ENCODE peak calls at places on chromosomes 16 and 17, in nine cellular contexts. G is CD4-positive, alpha-beta T cell; L is GM12865; U is HFF-Myc; W is GM23338; T is Peyer's patch; S is OCI-LY7; F is fibroblast of pulmonary artery; V is RWPE1. E is an unnamed sample.

GRCh38 chr16:138049-138417 is 440 bp downstream of the NPRL3 start:
- DNase-seq in U (no peak), V (peak; percentile 27), T (peak; percentile 57), W (peak; percentile 58), F (no peak), L (peak; percentile 45), S (peak; percentile 56), G (peak; percentile 42), E (peak; percentile 38)

GRCh38 chr16:1193143-1193824 is 31.8 kb downstream of the TPSG1 start:
- DNase-seq in L (no peak), S (no peak), U (no peak), W (no peak), F (no peak), T (no peak), G (no peak), V (no peak), E (no peak)

GRCh38 chr17:1953866-1954265 is 71.3 kb downstream of the RTN4RL1 start:
- DNase-seq in G (no peak), T (no peak), F (no peak), U (no peak), S (no peak), L (no peak), W (no peak), V (no peak), E (no peak)

GRCh38 chr17:53950858-53951250 is 128.1 kb downstream of the KIF2B start:
- DNase-seq in F (no peak), W (no peak), T (no peak), U (no peak), V (peak; percentile 4), S (no peak), L (no peak), G (no peak), E (no peak)

GRCh38 chr16:50284131-50284911 is 18.0 kb downstream of the ADCY7 start:
- DNase-seq in S (peak; percentile 59), L (no peak), U (no peak), G (no peak), T (no peak), F (no peak), W (no peak), V (no peak), E (no peak)

GRCh38 chr16:76639685-76640289 is 362.6 kb downstream of the CNTNAP4 start:
- DNase-seq in W (peak; percentile 84), G (no peak), F (peak; percentile 50), S (peak; percentile 12), U (no peak), L (peak; percentile 40), T (no peak), V (peak; percentile 18), E (no peak)

GRCh38 chr17:42248351-42249179 is 27.6 kb downstream of the STAT5B start:
- DNase-seq in U (peak; percentile 38), T (no peak), V (no peak), W (peak; percentile 32), L (peak; percentile 90), S (peak; percentile 86), F (peak; percentile 98), G (peak; percentile 72), E (peak; percentile 75)

GRCh38 chr17:49783051-49783715 is 5.3 kb upstream of the KAT7 start:
- DNase-seq in G (no peak), F (no peak), S (no peak), L (no peak), T (no peak), U (no peak), W (no peak), V (no peak), E (no peak)

GRCh38 chr17:80409626-80410025 is 5.3 kb upstream of the ENDOV start:
- DNase-seq in G (no peak), L (no peak), U (no peak), S (no peak), V (no peak), T (no peak), F (no peak), W (no peak), E (no peak)

DNA sequence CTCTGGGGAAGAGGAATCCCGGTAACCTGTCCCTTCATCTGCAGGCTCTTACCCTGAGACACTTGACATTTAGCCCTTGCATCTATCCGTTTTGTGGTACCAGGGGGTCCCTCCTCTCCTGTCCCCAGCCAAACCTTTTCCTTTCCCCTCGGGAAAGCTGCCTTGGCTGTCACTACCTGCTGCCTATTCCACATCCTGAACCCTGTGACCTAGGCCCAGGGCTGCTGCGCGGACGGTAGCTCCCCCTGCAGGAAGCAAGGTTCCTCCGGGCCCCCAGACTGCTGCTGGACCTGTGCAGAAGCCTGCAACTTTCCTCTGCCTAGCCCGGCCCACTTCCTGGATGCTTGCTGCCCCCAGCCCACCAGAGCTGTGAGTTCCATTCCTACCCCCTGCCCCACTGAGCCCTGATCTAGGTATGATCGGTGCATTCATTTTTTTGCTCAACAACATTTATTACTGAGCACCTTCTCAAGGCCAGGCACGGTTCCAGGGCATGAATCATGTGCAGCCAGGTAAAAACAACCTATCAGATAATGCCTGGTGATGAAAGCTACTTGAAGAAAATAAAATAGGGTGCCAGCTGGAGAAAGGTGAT is 10.5 kb upstream of the ALDOA start:
- DNase-seq in V (peak; percentile 78), W (peak; percentile 88), L (peak; percentile 65), G (peak; percentile 55), U (no peak), S (peak; percentile 63), T (peak; percentile 78), F (no peak), E (peak; percentile 67)
- TF ChIP-seq CTCF in V (peak; percentile 55), W (peak; percentile 68), L (peak; percentile 75), G (peak; percentile 55), U (peak; percentile 77), S (peak; percentile 85), T (no peak), F (peak; percentile 65), E (peak; percentile 78)

GRCh38 chr17:83174859-83175550 is 95.6 kb downstream of the METRNL start:
- DNase-seq in F (no peak), L (peak; percentile 54), V (no peak), U (no peak), T (no peak), W (no peak), G (no peak), S (peak; percentile 35), E (no peak)
- TF ChIP-seq CTCF in F (no peak), L (no peak), V (no peak), U (no peak), T (no peak), W (peak; percentile 13), G (no peak), S (peak; percentile 75), E (no peak)

GRCh38 chr17:8159459-8160223 is 3.1 kb downstream of the VAMP2 start:
- DNase-seq in F (no peak), G (no peak), S (no peak), T (peak; percentile 43), V (no peak), L (no peak), U (no peak), W (no peak), E (no peak)
- TF ChIP-seq CTCF in F (no peak), G (no peak), S (no peak), T (no peak), V (no peak), L (no peak), U (no peak), W (no peak), E (no peak)

DNA sequence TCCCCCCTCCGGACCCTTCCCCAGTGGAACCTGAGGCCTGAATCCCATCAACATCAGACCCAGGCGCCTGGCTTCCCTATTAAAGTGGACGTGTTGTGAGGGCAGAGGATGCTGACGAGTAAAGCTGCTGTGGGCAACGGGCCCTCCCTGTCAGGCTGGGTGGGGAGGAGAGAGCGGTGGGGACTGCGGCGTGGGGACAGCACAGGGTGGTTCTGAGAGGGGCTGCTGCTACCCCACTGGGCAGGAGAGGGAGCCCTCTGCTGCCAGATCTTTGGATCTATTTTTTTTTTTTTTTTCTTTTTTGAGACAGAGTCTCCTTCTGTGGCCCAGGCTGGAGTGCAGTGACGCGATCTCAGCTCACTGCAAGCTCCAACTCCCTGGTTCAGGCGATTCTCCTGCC is 5.9 kb downstream of the CA5A start:
- DNase-seq in F (no peak), G (no peak), V (no peak), T (no peak), L (no peak), S (peak; percentile 41), W (peak; percentile 61), U (no peak), E (no peak)
- TF ChIP-seq CTCF in F (peak; percentile 31), G (no peak), V (no peak), T (no peak), L (peak; percentile 19), S (peak; percentile 66), W (peak; percentile 51), U (peak; percentile 17), E (peak; percentile 4)

GRCh38 chr16:78183437-78183836 is 84.0 kb downstream of the WWOX start:
- DNase-seq in W (no peak), V (no peak), L (no peak), F (no peak), G (no peak), T (no peak), S (no peak), U (no peak), E (no peak)

GRCh38 chr16:78183886-78184553 is 84.6 kb downstream of the WWOX start:
- DNase-seq in F (no peak), V (no peak), L (no peak), S (no peak), U (no peak), W (no peak), G (no peak), T (no peak), E (no peak)

GRCh38 chr16:78180349-78180748 is 80.9 kb downstream of the WWOX start:
- DNase-seq in T (no peak), F (no peak), W (no peak), S (no peak), V (no peak), G (no peak), U (no peak), L (no peak), E (no peak)

GRCh38 chr16:78189121-78189520 is 89.7 kb downstream of the WWOX start:
- DNase-seq in T (no peak), U (no peak), G (no peak), F (no peak), S (peak; percentile 22), V (no peak), W (no peak), L (no peak), E (no peak)

DNA sequence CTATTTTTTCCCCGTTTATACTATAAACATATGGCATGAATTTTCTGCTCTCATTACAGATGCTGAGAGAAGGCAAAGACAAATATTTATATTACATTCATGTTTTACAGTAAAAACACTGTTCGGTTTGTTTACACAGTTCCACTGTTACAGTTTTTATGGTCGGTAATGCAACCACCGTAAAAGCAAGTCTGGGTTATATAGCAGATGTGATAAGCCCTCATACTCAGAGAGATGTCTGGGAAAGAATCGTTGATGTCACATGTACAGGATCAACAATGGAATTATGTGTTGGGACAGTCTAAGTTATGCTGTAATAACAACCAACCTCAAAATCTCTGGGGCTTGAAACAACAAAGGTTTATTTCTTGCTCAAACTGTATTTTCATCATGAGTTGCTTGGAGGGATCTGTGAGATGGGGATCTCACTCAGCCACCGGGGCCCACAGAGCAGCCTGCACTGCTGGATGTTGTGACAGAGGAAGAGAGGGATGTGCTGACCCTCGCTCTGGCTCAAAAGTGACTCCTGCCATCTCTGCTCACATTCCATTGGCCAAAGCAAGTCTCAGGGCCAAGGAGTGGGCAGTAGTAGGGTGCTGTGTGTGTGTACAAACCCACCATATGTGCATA is 85.2 kb downstream of the WWOX start:
- DNase-seq in F (no peak), S (no peak), T (no peak), W (no peak), U (peak; percentile 48), L (no peak), G (no peak), V (no peak), E (no peak)
- TF ChIP-seq CTCF in F (no peak), S (no peak), T (no peak), W (no peak), U (no peak), L (no peak), G (no peak), V (no peak), E (no peak)